ENCODE peak calls at places on chromosomes 4 and X, in four cellular contexts. N is lower leg skin, T is tibial artery, C is psoas muscle. L is an unnamed sample.
A peak's percentile ranks its signal among the peaks of the same experiment; 100 is the strongest.

GRCh38 chr4:95319169-95319568 is 229.6 kb downstream of the UNC5C start:
- DNase-seq in N (no peak), T (no peak), C (no peak), L (no peak)

GRCh38 chrX:17743913-17744312 is 6.6 kb downstream of the SCML1 start:
- DNase-seq in N (no peak), T (no peak), C (no peak), L (no peak)

GRCh38 chr4:26454961-26455360 is 35.3 kb downstream of the CCKAR start:
- DNase-seq in N (no peak), T (no peak), C (no peak), L (no peak)

GRCh38 chr4:74095886-74096264 is 3.1 kb downstream of the CXCL2 start:
- DNase-seq in N (no peak), T (no peak), C (no peak), L (no peak)

GRCh38 chrX:20266810-20267598 is at the start of gene RPS6KA3:
- DNase-seq in N (peak; percentile 88), T (peak; percentile 89), C (peak; percentile 94), L (peak; percentile 89)

GRCh38 chr4:73343432-73343831 is 60.7 kb upstream of the ALB start:
- DNase-seq in N (no peak), T (no peak), C (no peak), L (no peak)

GRCh38 chr4:15562114-15562513 is 92.4 kb downstream of the CC2D2A start:
- DNase-seq in N (no peak), T (no peak), C (no peak), L (no peak)

GRCh38 chr4:123832173-123833026 is 435.8 kb downstream of the SPRY1 start:
- DNase-seq in N (peak; percentile 76), T (peak; percentile 62), C (peak; percentile 82), L (no peak)

GRCh38 chrX:10512741-10513140 is 107.6 kb downstream of the MID1 start:
- DNase-seq in N (no peak), T (no peak), C (no peak), L (no peak)

GRCh38 chr4:158535130-158535614 is 13.5 kb downstream of the RXFP1 start:
- DNase-seq in N (no peak), T (no peak), C (no peak), L (no peak)

GRCh38 chrX:7027071-7027470 is 120.4 kb upstream of the STS start:
- DNase-seq in N (no peak), T (no peak), C (no peak), L (no peak)

GRCh38 chr4:28073860-28074555 is 1213.4 kb downstream of the STIM2 start:
- DNase-seq in N (no peak), T (no peak), C (no peak), L (no peak)

GRCh38 chr4:23782778-23783455 is 106.9 kb downstream of the PPARGC1A start:
- DNase-seq in N (no peak), T (no peak), C (no peak), L (no peak)

GRCh38 chr4:95544433-95545103 is 4.2 kb downstream of the UNC5C start:
- DNase-seq in N (no peak), T (no peak), C (no peak), L (no peak)

GRCh38 chr4:52914051-52914605 is 52.0 kb downstream of the RASL11B start:
- DNase-seq in N (no peak), T (no peak), C (no peak), L (no peak)

GRCh38 chr4:22055954-22056353 is 107.4 kb upstream of the KCNIP4 start:
- DNase-seq in N (no peak), T (no peak), C (no peak), L (no peak)

GRCh38 chrX:71198066-71198465 is 25.0 kb upstream of the GJB1 start:
- DNase-seq in N (no peak), T (no peak), C (no peak), L (no peak)

GRCh38 chr4:5639556-5639955 is 68.8 kb downstream of the EVC2 start:
- DNase-seq in N (no peak), T (no peak), C (no peak), L (no peak)

GRCh38 chr4:11421116-11421515 is 7.6 kb downstream of the HS3ST1 start:
- DNase-seq in N (no peak), T (no peak), C (no peak), L (no peak)
- TF ChIP-seq CTCF in N (no peak), T (no peak), C (no peak), L (no peak)

GRCh38 chrX:51459125-51459524 is 37.3 kb downstream of the NUDT11 start:
- DNase-seq in N (no peak), T (no peak), C (no peak), L (no peak)

GRCh38 chrX:51461053-51462050 is 35.0 kb downstream of the NUDT11 start:
- DNase-seq in N (no peak), T (no peak), C (no peak), L (no peak)

GRCh38 chrX:51456814-51457213 is 39.6 kb downstream of the NUDT11 start:
- DNase-seq in N (no peak), T (no peak), C (no peak), L (no peak)

GRCh38 chrX:51456246-51456645 is 40.1 kb downstream of the NUDT11 start:
- DNase-seq in N (no peak), T (no peak), C (no peak), L (no peak)
- TF ChIP-seq CTCF in N (no peak), T (no peak), C (no peak), L (no peak)

DNA sequence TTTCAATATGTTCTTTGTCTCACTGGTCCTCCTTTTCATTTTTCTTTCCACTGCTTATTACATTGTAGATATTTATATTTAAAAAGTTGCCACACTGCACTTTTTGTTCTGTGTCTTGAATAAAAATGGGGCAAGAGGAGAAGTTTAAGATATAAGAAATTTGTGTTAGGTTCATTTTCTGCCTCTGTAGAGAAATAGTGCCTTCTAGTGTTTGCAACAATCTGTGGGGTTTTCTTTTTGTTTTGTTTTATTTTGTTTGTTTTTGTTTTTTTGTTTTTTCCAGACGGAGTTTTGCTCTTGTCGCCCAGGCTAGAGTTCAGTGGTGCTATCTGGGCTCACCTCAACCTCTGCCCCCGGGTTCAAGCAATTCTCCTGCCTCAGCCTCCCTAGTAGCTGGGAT is 20.1 kb upstream of the SMIM14 start:
- DNase-seq in N (no peak), T (no peak), C (no peak), L (no peak)
- TF ChIP-seq CTCF in N (no peak), T (peak; percentile 47), C (no peak), L (no peak)

DNA sequence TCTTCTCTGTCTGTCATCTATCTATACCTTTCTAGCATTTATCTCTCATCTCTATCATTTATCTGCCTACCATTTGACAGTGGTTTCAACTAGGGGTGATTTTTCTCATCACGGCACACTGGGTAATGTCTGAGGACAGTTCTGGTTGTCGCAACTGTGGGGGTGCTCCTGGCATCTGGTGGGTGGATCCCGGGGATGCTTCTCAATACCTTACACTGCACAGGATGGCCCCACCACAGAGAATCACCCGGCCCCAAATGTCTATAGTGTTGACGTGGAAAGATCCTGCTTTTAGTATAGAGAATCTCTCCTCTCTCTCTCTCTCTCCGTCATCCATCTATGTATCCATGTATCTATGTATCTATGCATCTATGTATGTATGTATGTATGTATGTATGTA is 7.2 kb downstream of the P2RY8 start:
- DNase-seq in N (no peak), T (no peak), C (no peak), L (peak; percentile 19)
- TF ChIP-seq CTCF in N (no peak), T (no peak), C (no peak), L (no peak)

GRCh38 chr4:175560628-175561027 is 251.4 kb downstream of the GPM6A start:
- DNase-seq in N (no peak), T (no peak), C (no peak), L (no peak)
- TF ChIP-seq CTCF in N (no peak), T (no peak), C (peak; percentile 29), L (no peak)

DNA sequence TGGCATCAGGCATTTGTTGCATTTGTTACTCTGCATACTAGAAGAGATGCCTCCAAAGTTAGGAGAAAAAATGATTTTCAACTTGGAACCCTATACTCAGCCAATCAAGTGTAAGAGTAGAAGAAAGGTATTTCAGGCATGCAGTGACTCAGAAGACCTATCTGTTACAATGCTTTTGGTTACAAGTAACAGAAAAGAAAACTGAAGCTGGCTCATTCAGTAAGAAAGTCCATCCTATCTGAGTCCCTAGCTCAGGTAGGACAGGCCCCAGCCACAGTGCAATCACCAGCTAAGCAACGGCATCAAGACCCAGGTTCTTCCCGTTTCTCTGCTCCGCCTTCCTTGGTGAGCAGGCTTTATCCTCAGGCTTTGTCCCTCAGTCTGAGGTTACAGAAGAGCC is 23.3 kb downstream of the MECP2 start:
- DNase-seq in N (no peak), T (no peak), C (no peak), L (no peak)
- TF ChIP-seq CTCF in N (no peak), T (no peak), C (no peak), L (no peak)

DNA sequence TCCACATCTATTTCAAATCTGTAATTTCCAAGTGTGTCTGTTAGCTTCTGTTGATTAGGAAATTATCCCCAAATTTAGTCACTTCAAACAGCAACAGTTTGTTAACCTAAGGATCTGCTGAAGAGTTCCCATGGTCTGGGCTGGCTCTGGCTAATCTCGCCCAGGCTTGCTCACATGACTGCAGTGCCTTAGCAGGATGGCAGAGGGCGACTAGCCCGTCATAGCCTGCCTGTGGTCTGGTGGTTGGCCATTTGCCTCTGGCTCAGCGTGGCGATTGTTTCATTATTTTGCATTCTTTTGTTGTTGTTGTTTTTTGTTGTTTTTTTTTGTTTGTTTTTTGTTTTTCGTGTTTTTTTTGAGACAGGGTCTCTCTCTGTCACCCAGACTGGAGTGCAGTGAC is 264.0 kb downstream of the TRIML1 start:
- DNase-seq in N (no peak), T (no peak), C (no peak), L (no peak)
- TF ChIP-seq CTCF in N (no peak), T (no peak), C (no peak), L (no peak)

L was measured in CD8-positive, alpha-beta T cell.